ENCODE peak calls at places on chromosomes 7 and 10, in four cellular contexts. K is bronchial epithelial cell, H is H9, S is BJ. M is an unnamed sample.

GRCh38 chr10:75472685-75473084 is 41.3 kb downstream of the LRMDA start:
- DNase-seq in K (no peak), H (peak; percentile 8), S (no peak), M (no peak)

GRCh38 chr10:120477723-120478270 is 20.8 kb downstream of the PLPP4 start:
- DNase-seq in K (no peak), H (peak; percentile 12), S (no peak), M (no peak)

GRCh38 chr10:3477683-3478082 is 305.1 kb upstream of the PITRM1 start:
- DNase-seq in K (peak; percentile 98), H (no peak), S (no peak), M (no peak)

GRCh38 chr7:18975689-18976280 is 141.7 kb downstream of the TWIST1 start:
- DNase-seq in K (no peak), H (no peak), S (no peak), M (no peak)

GRCh38 chr10:6581750-6582697 is 1.9 kb upstream of the PRKCQ start:
- DNase-seq in K (no peak), H (peak; percentile 70), S (no peak), M (no peak)

GRCh38 chr10:37821237-37821636 is 36.2 kb downstream of the ZNF248 start:
- DNase-seq in K (no peak), H (no peak), S (no peak), M (no peak)

GRCh38 chr7:25430200-25430953 is 202.1 kb upstream of the NPVF start:
- DNase-seq in K (no peak), H (no peak), S (no peak), M (no peak)

GRCh38 chr7:22443370-22444180 is 56.4 kb downstream of the STEAP1B start:
- DNase-seq in K (peak; percentile 42), H (no peak), S (no peak), M (no peak)

GRCh38 chr10:10092581-10092980 is 925.1 kb upstream of the CELF2 start:
- DNase-seq in K (no peak), H (peak; percentile 31), S (peak; percentile 1), M (peak; percentile 20)

GRCh38 chr7:138861051-138861450 is 63.1 kb upstream of the ATP6V0A4 start:
- DNase-seq in K (no peak), H (no peak), S (no peak), M (no peak)

GRCh38 chr7:2149672-2150444 is 82.9 kb downstream of the MAD1L1 start:
- DNase-seq in K (no peak), H (no peak), S (no peak), M (no peak)

GRCh38 chr7:135523146-135523545 is 13.2 kb upstream of the CNOT4 start:
- DNase-seq in K (no peak), H (no peak), S (no peak), M (no peak)

DNA sequence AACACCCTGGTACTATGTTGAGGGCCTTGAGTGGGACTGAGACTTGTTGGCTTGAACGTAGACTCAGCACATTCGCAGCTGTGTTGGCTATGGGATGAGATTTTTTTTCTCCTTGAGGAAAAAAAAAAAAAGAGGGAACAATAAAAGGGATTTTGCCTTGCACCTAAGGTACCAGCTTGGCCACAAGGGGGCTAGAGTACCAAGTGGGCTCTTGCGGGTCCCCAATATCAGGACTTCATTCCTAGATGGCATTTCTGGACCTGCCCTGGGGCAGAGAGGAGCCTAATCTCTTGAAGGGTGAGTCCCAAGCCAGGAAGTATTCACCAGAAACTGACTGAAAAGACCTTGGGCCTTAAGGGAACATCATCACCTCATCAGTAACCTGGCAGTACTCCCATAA is 1083.6 kb upstream of the PHF14 start:
- DNase-seq in K (no peak), H (peak; percentile 41), S (no peak), M (no peak)
- TF ChIP-seq CTCF in K (no peak), H (peak; percentile 61), S (no peak), M (no peak)

GRCh38 chr7:40329601-40330153 is 194.9 kb downstream of the SUGCT start:
- DNase-seq in K (peak; percentile 66), H (no peak), S (peak; percentile 31), M (peak; percentile 25)

GRCh38 chr7:40330408-40330807 is 195.6 kb downstream of the SUGCT start:
- DNase-seq in K (no peak), H (no peak), S (no peak), M (no peak)

GRCh38 chr7:40331915-40332314 is 197.1 kb downstream of the SUGCT start:
- DNase-seq in K (no peak), H (no peak), S (peak; percentile 66), M (no peak)

GRCh38 chr7:40327113-40327512 is 192.3 kb downstream of the SUGCT start:
- DNase-seq in K (no peak), H (no peak), S (no peak), M (no peak)

DNA sequence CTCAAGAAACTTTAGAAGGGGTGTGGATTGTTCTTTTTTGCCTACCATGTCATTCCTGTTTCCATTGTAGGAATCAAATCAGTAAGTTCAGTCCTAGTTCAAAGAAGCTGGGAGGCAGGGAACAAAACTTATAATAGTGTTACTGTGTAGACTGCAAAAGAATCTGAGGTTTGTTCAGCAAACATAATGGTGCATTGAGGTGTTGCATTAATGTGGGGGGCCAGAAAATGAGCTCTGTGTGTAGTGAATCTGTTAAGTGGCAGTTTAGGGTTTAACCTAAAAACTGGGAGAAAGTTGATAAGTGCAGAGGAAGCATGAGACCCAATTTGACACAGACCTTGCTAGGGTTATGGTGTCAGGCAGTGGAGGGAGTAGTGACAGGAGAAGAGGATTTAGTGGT is 197.7 kb downstream of the SUGCT start:
- DNase-seq in K (no peak), H (no peak), S (no peak), M (no peak)
- TF ChIP-seq CTCF in K (no peak), H (no peak), S (no peak), M (no peak)

DNA sequence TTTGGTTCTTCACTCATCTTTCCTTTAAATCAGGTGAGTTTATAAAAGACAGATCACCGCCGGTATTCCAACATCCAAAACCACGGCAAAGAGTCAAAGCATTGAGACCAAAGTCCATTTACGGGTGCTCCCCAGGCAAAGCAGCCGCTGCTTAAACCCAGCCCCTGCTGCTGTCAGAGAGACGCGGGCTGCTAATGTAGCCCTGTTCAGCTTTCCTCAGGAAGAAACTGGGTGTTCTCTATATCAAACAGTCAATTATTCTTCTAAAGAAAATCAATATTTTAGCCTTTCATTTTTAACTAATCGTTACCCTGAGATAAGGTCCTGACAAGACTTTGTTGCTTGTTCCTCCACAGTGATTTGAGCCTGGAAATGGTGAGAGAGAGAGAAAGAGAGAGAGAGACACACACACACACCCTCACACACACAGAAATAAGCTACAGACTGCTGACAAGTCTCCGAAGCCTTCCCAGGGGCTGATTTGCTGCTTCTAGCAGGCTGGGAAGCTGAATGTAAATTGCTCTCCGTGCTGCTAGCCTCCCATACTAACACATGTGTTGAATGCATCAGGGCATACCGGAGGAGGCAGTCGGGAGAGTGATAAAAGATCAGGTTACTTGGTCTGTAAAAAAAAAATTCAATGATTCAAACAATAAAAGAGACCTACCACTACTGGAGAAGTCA is 183.0 kb upstream of the ANK3 start:
- DNase-seq in K (peak; percentile 59), H (peak; percentile 57), S (peak; percentile 5), M (no peak)
- TF ChIP-seq CTCF in K (no peak), H (no peak), S (no peak), M (no peak)

DNA sequence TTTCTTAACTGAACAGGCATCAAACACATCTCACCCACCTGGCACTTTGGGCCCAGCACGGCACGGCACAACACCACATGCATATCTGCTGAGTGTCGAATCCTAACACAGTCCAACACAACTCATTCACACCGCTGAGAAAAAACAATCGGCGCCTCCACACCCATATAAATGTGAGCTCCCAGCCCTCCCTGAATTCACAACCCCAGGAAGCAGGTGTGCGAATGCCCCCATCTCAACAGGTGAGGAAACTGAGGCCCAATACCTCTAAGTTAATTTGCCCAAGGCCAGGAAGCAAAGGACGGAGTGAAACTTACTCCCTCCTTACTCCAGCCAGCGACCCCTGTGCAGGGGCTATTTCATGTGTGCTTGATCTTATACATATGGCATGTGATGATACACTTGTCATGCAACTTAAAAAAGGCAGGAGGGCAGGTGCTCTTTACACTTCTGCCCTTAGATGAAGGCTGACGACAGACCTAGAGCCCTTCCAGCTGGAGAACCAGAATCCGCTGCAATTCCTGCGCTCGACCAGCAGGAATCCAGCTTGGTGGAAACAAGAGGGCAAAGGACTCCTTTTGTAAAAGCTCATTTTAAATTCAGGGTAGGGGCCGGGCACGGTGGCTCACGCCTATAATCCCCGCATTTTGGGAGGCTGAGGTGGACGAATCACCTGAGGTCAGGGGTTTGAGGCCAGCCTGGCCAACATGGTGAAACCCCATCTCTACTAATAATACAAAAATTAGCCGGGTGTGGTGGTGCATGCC is 116.0 kb downstream of the LARP4B start:
- DNase-seq in K (no peak), H (no peak), S (no peak), M (no peak)
- TF ChIP-seq CTCF in K (no peak), H (peak; percentile 52), S (no peak), M (no peak)

GRCh38 chr10:92629945-92630344 is 37.0 kb downstream of the KIF11 start:
- DNase-seq in K (no peak), H (no peak), S (no peak), M (no peak)

GRCh38 chr10:92627845-92628480 is 35.0 kb downstream of the KIF11 start:
- DNase-seq in K (no peak), H (no peak), S (no peak), M (no peak)
- TF ChIP-seq CTCF in K (no peak), H (peak; percentile 32), S (no peak), M (no peak)

GRCh38 chr10:65555192-65555591 is 1370.6 kb upstream of the LRRTM3 start:
- DNase-seq in K (no peak), H (peak; percentile 43), S (no peak), M (no peak)
- TF ChIP-seq CTCF in K (no peak), H (peak; percentile 31), S (no peak), M (no peak)

DNA sequence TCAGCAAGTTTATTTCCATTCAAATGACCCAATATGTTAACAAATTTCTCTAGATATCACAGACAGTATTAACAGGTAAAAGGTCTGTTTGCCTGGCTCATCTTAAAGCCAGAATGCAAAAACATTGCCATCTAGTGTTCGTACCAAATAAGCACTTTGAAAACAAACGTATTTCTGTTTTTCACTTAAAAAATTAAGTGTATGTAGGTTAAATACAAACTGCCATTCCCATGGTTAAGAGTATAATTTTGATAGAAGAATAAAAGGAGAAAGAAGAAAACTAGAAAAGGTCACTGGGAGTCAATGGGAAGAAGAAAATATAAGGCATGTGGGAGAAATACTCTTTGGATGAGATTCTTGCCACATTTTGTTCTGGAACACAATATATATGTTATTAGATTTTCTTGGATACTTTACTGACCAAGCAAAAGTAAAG is 51.0 kb downstream of the ORC5 start:
- DNase-seq in K (peak; percentile 44), H (no peak), S (no peak), M (no peak)
- TF ChIP-seq CTCF in K (peak; percentile 40), H (peak; percentile 82), S (peak; percentile 65), M (peak; percentile 62)

DNA sequence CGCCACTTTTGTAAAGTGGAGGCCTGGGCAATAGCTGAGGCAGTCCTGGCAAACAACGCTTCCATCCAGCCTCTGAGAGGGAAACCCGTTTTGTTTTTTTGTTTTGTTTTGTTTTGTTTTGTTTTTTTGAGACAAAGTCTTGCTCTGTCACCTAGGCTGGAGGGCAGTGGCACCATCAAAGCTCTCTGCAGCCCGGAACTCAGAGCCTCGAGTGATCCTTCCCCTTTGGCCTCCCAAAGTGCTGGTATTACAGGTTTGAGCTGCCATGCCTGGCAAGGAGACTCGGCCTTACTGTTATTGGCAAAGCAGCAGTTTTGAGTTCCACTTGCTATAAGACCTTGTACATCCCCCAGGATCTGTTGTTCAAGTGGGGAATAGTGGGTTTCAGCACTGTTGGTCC is 10.5 kb upstream of the SLC25A16 start:
- DNase-seq in K (no peak), H (no peak), S (no peak), M (no peak)
- TF ChIP-seq CTCF in K (no peak), H (no peak), S (no peak), M (no peak)

GRCh38 chr10:73043766-73044377 is 52.8 kb downstream of the P4HA1 start:
- DNase-seq in K (no peak), H (no peak), S (no peak), M (no peak)
- TF ChIP-seq CTCF in K (no peak), H (no peak), S (no peak), M (no peak)

M was measured in AG09319.